ENCODE peak calls at places on chromosomes 6 and 20, in six cellular contexts. J is T-helper 2 cell; M is mucosa of descending colon; R is non-pigmented ciliary epithelial cell; I is stimulated activated CD4-positive, alpha-beta T cell treated with anti-CD3 and anti-CD28 coated beads, Interleukin-1b, Interleukin-23, amount 100 ng/mL, for 1 hour; H is GM10248. T is an unnamed sample.
A peak's percentile ranks its signal among the peaks of the same experiment; 100 is the strongest.

GRCh38 chr6:100257661-100258395 is 206.9 kb downstream of the SIM1 start:
- DNase-seq in J (no peak), R (peak; percentile 46), I (no peak), H (peak; percentile 10), M (no peak), T (no peak)

GRCh38 chr6:24127316-24127715 is 1.3 kb downstream of the NRSN1 start:
- DNase-seq in H (no peak), R (no peak), J (no peak), I (no peak), M (no peak), T (no peak)

GRCh38 chr20:45833030-45833882 is at the start of gene SNX21:
- DNase-seq in H (peak; percentile 62), M (peak; percentile 86), I (no peak), J (no peak), R (peak; percentile 60), T (no peak)

GRCh38 chr20:46128310-46129151 is 10.4 kb downstream of the CD40 start:
- DNase-seq in I (no peak), M (no peak), J (no peak), H (no peak), R (no peak), T (no peak)

GRCh38 chr6:49551126-49551865 is 828 bp downstream of the C6orf141 start:
- DNase-seq in R (no peak), M (no peak), I (no peak), J (no peak), H (no peak), T (no peak)

GRCh38 chr6:109454483-109455160 is 950 bp downstream of the MICAL1 start:
- DNase-seq in H (peak; percentile 73), I (peak; percentile 38), M (peak; percentile 81), R (no peak), J (peak; percentile 38), T (peak; percentile 87)

GRCh38 chr6:1641391-1641790 is 31.7 kb downstream of the FOXC1 start:
- DNase-seq in R (no peak), M (no peak), I (no peak), J (no peak), H (no peak), T (no peak)

GRCh38 chr6:136077834-136078576 is 172.1 kb downstream of the MTFR2 start:
- DNase-seq in R (peak; percentile 76), M (no peak), I (no peak), J (no peak), H (no peak), T (no peak)

GRCh38 chr6:90643366-90643765 is 56.5 kb upstream of the MAP3K7 start:
- DNase-seq in I (no peak), H (no peak), M (no peak), R (no peak), J (no peak), T (no peak)

GRCh38 chr6:55276745-55277627 is 50.3 kb upstream of the GFRAL start:
- DNase-seq in M (no peak), R (peak; percentile 18), H (peak; percentile 26), J (no peak), I (no peak), T (no peak)

GRCh38 chr20:38757145-38757800 is 9.0 kb downstream of the ACTR5 start:
- DNase-seq in I (no peak), J (no peak), H (no peak), R (no peak), M (no peak), T (no peak)

GRCh38 chr6:119791746-119792145 is 442.2 kb upstream of the MAN1A1 start:
- DNase-seq in M (no peak), R (no peak), I (no peak), H (no peak), J (no peak), T (no peak)

GRCh38 chr20:31664696-31665354 is 27.1 kb downstream of the COX4I2 start:
- DNase-seq in J (no peak), R (no peak), M (no peak), H (no peak), I (no peak), T (no peak)

GRCh38 chr6:61210549-61210948 is 1075.5 kb downstream of the KHDRBS2 start:
- DNase-seq in H (no peak), R (no peak), M (no peak), J (no peak), I (no peak), T (no peak)

GRCh38 chr6:35258858-35259193 is 709 bp upstream of the ZNF76 start:
- DNase-seq in H (peak; percentile 57), R (peak; percentile 13), M (no peak), J (no peak), I (no peak), T (no peak)

GRCh38 chr20:17806739-17807441 is 107.1 kb downstream of the BANF2 start:
- DNase-seq in H (no peak), M (peak; percentile 64), J (no peak), R (peak; percentile 26), I (no peak), T (no peak)

GRCh38 chr6:139161169-139161568 is 26.3 kb downstream of the HECA start:
- DNase-seq in M (no peak), I (peak; percentile 39), J (no peak), R (no peak), H (no peak), T (no peak)

GRCh38 chr6:161103475-161103874 is 111.9 kb downstream of the MAP3K4 start:
- DNase-seq in J (no peak), R (no peak), H (no peak), M (no peak), I (no peak), T (no peak)

GRCh38 chr6:33958208-33958862 is 154.5 kb upstream of the MLN start:
- DNase-seq in J (no peak), I (no peak), H (no peak), R (no peak), M (no peak), T (no peak)

GRCh38 chr6:43766964-43767461 is 3.0 kb upstream of the VEGFA start:
- DNase-seq in J (no peak), H (no peak), R (no peak), M (no peak), I (no peak), T (no peak)

GRCh38 chr6:11632795-11633511 is 95.4 kb downstream of the TMEM170B start:
- DNase-seq in M (no peak), R (no peak), J (no peak), H (no peak), I (no peak), T (no peak)

GRCh38 chr6:167401525-167402194 is 76.8 kb downstream of the TTLL2 start:
- DNase-seq in I (no peak), R (no peak), J (no peak), M (peak; percentile 77), H (no peak), T (no peak)

GRCh38 chr20:57109151-57109953 is 157.1 kb downstream of the BMP7 start:
- DNase-seq in I (no peak), J (no peak), M (no peak), H (no peak), R (no peak), T (no peak)

GRCh38 chr6:37260063-37260843 is 2.3 kb upstream of the TMEM217 start:
- DNase-seq in J (no peak), M (no peak), I (no peak), R (no peak), H (peak; percentile 38), T (no peak)

GRCh38 chr6:105331927-105332326 is 71.0 kb downstream of the PREP start:
- DNase-seq in I (no peak), M (no peak), H (no peak), J (no peak), R (no peak), T (no peak)

GRCh38 chr6:154615483-154616025 is 105.1 kb upstream of the CNKSR3 start:
- DNase-seq in H (no peak), M (peak; percentile 90), I (no peak), J (no peak), R (peak; percentile 53), T (no peak)

GRCh38 chr6:145208474-145208873 is 526.8 kb downstream of the EPM2A start:
- DNase-seq in M (no peak), R (no peak), I (no peak), H (no peak), J (no peak), T (no peak)

GRCh38 chr6:159983641-159984080 is 14.8 kb downstream of the IGF2R start:
- DNase-seq in R (no peak), J (no peak), H (no peak), M (no peak), I (no peak), T (no peak)

GRCh38 chr6:164133095-164133494 is 718.6 kb downstream of the QKI start:
- DNase-seq in H (no peak), I (no peak), R (peak; percentile 24), M (no peak), J (no peak), T (no peak)

T was measured in memory B cell.